ENCODE peak calls at places on chromosomes 1 and 21, in nine cellular contexts. One of them, this sample, is unnamed.

GRCh38 chr1:78370356-78370755 is 120.4 kb upstream of the PTGFR start:
- DNase-seq in psoas muscle: no peak
- DNase-seq in GM23248: peak; percentile 82
- DNase-seq in ovary: no peak
- DNase-seq in neuronal stem cell: no peak
- DNase-seq in lower lobe of right lung: no peak
- DNase-seq in effector memory CD4-positive, alpha-beta T cell: no peak
- DNase-seq in CD8-positive, alpha-beta T cell: no peak
- DNase-seq in DND-41: no peak
- DNase-seq in this sample: peak; percentile 18

GRCh38 chr1:155773221-155773620 is 83.8 kb downstream of the GON4L start:
- DNase-seq in DND-41: no peak
- DNase-seq in GM23248: no peak
- DNase-seq in neuronal stem cell: no peak
- DNase-seq in ovary: no peak
- DNase-seq in CD8-positive, alpha-beta T cell: no peak
- DNase-seq in lower lobe of right lung: no peak
- DNase-seq in psoas muscle: no peak
- DNase-seq in effector memory CD4-positive, alpha-beta T cell: no peak
- DNase-seq in this sample: no peak

GRCh38 chr21:19420607-19421006 is 1017.0 kb upstream of the TMPRSS15 start:
- DNase-seq in ovary: no peak
- DNase-seq in GM23248: no peak
- DNase-seq in effector memory CD4-positive, alpha-beta T cell: no peak
- DNase-seq in lower lobe of right lung: no peak
- DNase-seq in psoas muscle: no peak
- DNase-seq in DND-41: no peak
- DNase-seq in neuronal stem cell: no peak
- DNase-seq in CD8-positive, alpha-beta T cell: no peak
- DNase-seq in this sample: no peak

GRCh38 chr1:199422206-199422605 is 605.3 kb upstream of the NR5A2 start:
- DNase-seq in CD8-positive, alpha-beta T cell: no peak
- DNase-seq in psoas muscle: no peak
- DNase-seq in ovary: no peak
- DNase-seq in GM23248: peak; percentile 51
- DNase-seq in lower lobe of right lung: no peak
- DNase-seq in effector memory CD4-positive, alpha-beta T cell: no peak
- DNase-seq in DND-41: peak; percentile 30
- DNase-seq in neuronal stem cell: no peak
- DNase-seq in this sample: peak; percentile 46

GRCh38 chr1:62493656-62494055 is 56.8 kb downstream of the USP1 start:
- DNase-seq in ovary: no peak
- DNase-seq in CD8-positive, alpha-beta T cell: no peak
- DNase-seq in lower lobe of right lung: no peak
- DNase-seq in neuronal stem cell: no peak
- DNase-seq in DND-41: no peak
- DNase-seq in psoas muscle: no peak
- DNase-seq in GM23248: peak; percentile 42
- DNase-seq in effector memory CD4-positive, alpha-beta T cell: no peak
- DNase-seq in this sample: peak; percentile 18

GRCh38 chr21:37425684-37426083 is 59.1 kb downstream of the DYRK1A start:
- DNase-seq in ovary: no peak
- DNase-seq in lower lobe of right lung: no peak
- DNase-seq in neuronal stem cell: no peak
- DNase-seq in psoas muscle: no peak
- DNase-seq in DND-41: no peak
- DNase-seq in GM23248: no peak
- DNase-seq in CD8-positive, alpha-beta T cell: no peak
- DNase-seq in effector memory CD4-positive, alpha-beta T cell: no peak
- DNase-seq in this sample: no peak

GRCh38 chr1:245348626-245349025 is 193.8 kb downstream of the KIF26B start:
- DNase-seq in DND-41: no peak
- DNase-seq in effector memory CD4-positive, alpha-beta T cell: no peak
- DNase-seq in CD8-positive, alpha-beta T cell: no peak
- DNase-seq in GM23248: no peak
- DNase-seq in neuronal stem cell: no peak
- DNase-seq in ovary: no peak
- DNase-seq in psoas muscle: no peak
- DNase-seq in lower lobe of right lung: no peak
- DNase-seq in this sample: no peak

GRCh38 chr1:14881775-14882672 is 271.5 kb upstream of the TMEM51 start:
- DNase-seq in psoas muscle: no peak
- DNase-seq in GM23248: peak; percentile 22
- DNase-seq in ovary: no peak
- DNase-seq in neuronal stem cell: no peak
- DNase-seq in effector memory CD4-positive, alpha-beta T cell: no peak
- DNase-seq in DND-41: no peak
- DNase-seq in CD8-positive, alpha-beta T cell: no peak
- DNase-seq in lower lobe of right lung: no peak
- DNase-seq in this sample: no peak

GRCh38 chr1:208272311-208272710 is 28.1 kb upstream of the PLXNA2 start:
- DNase-seq in neuronal stem cell: no peak
- DNase-seq in psoas muscle: no peak
- DNase-seq in ovary: no peak
- DNase-seq in CD8-positive, alpha-beta T cell: no peak
- DNase-seq in GM23248: no peak
- DNase-seq in effector memory CD4-positive, alpha-beta T cell: no peak
- DNase-seq in DND-41: no peak
- DNase-seq in lower lobe of right lung: no peak
- DNase-seq in this sample: no peak

GRCh38 chr1:17272066-17272465 is 23.2 kb downstream of the PADI3 start:
- DNase-seq in lower lobe of right lung: no peak
- DNase-seq in neuronal stem cell: no peak
- DNase-seq in psoas muscle: no peak
- DNase-seq in ovary: no peak
- DNase-seq in DND-41: no peak
- DNase-seq in effector memory CD4-positive, alpha-beta T cell: no peak
- DNase-seq in CD8-positive, alpha-beta T cell: no peak
- DNase-seq in GM23248: no peak
- DNase-seq in this sample: no peak

GRCh38 chr21:46376231-46376628 is 52.3 kb downstream of the PCNT start:
- DNase-seq in DND-41: no peak
- DNase-seq in CD8-positive, alpha-beta T cell: no peak
- DNase-seq in GM23248: no peak
- DNase-seq in psoas muscle: peak; percentile 76
- DNase-seq in effector memory CD4-positive, alpha-beta T cell: no peak
- DNase-seq in neuronal stem cell: no peak
- DNase-seq in lower lobe of right lung: no peak
- DNase-seq in ovary: no peak
- DNase-seq in this sample: no peak

GRCh38 chr21:46377789-46378188 is 53.8 kb downstream of the PCNT start:
- DNase-seq in ovary: no peak
- DNase-seq in CD8-positive, alpha-beta T cell: no peak
- DNase-seq in lower lobe of right lung: no peak
- DNase-seq in effector memory CD4-positive, alpha-beta T cell: no peak
- DNase-seq in GM23248: no peak
- DNase-seq in psoas muscle: no peak
- DNase-seq in neuronal stem cell: no peak
- DNase-seq in DND-41: no peak
- DNase-seq in this sample: peak; percentile 36

GRCh38 chr21:46374761-46375389 is 50.9 kb downstream of the PCNT start:
- DNase-seq in CD8-positive, alpha-beta T cell: no peak
- DNase-seq in effector memory CD4-positive, alpha-beta T cell: no peak
- DNase-seq in ovary: no peak
- DNase-seq in lower lobe of right lung: no peak
- DNase-seq in psoas muscle: peak; percentile 85
- DNase-seq in DND-41: no peak
- DNase-seq in GM23248: no peak
- DNase-seq in neuronal stem cell: no peak
- DNase-seq in this sample: no peak

GRCh38 chr21:46375560-46376230 is 51.7 kb downstream of the PCNT start:
- DNase-seq in neuronal stem cell: no peak
- DNase-seq in GM23248: no peak
- DNase-seq in effector memory CD4-positive, alpha-beta T cell: no peak
- DNase-seq in DND-41: no peak
- DNase-seq in CD8-positive, alpha-beta T cell: no peak
- DNase-seq in ovary: no peak
- DNase-seq in psoas muscle: peak; percentile 93
- DNase-seq in lower lobe of right lung: no peak
- DNase-seq in this sample: no peak

GRCh38 chr21:46376856-46377453 is 53.0 kb downstream of the PCNT start:
- DNase-seq in ovary: no peak
- DNase-seq in CD8-positive, alpha-beta T cell: no peak
- DNase-seq in GM23248: no peak
- DNase-seq in psoas muscle: peak; percentile 60
- DNase-seq in DND-41: no peak
- DNase-seq in lower lobe of right lung: no peak
- DNase-seq in effector memory CD4-positive, alpha-beta T cell: no peak
- DNase-seq in neuronal stem cell: no peak
- DNase-seq in this sample: no peak
- H3K27ac ChIP-seq in ovary: no peak overlapping the region
- H3K27ac ChIP-seq in CD8-positive, alpha-beta T cell: no peak overlapping the region
- H3K27ac ChIP-seq in GM23248: no peak overlapping the region
- H3K27ac ChIP-seq in psoas muscle: peak overlapping the region; percentile 96
- H3K27ac ChIP-seq in DND-41: no peak overlapping the region
- H3K27ac ChIP-seq in lower lobe of right lung: no peak overlapping the region
- H3K27ac ChIP-seq in effector memory CD4-positive, alpha-beta T cell: no peak overlapping the region
- H3K27ac ChIP-seq in neuronal stem cell: no peak overlapping the region
- H3K27ac ChIP-seq in this sample: no peak overlapping the region

DNA sequence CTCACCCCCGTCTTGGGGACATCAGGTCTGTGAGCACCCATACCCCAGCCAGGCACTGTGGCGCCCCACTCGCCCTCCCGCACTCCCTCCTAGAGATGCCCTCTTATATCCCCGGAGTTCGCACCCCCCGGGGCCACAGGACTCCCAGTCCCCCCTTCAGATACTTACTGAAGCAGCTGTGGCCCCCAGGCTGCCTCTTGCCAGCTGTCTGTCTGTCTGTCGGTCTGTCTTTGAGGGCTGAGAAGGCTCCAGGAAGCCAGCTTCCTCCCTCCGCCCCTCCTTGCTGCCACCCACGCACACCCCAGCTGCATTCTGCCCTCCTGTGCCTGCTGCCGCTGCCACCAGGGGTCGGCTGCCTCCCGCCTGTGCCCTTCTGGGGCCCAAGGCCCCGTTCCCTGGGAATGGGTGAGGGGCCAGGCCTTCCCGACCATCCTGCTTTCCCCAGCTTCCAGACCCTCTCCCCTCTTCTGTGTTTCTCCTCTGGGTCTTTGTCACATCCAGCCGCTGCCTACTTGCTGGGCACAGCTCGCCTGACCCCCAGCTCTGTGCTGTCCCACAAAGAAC is at the start of gene PTPN7:
- DNase-seq in lower lobe of right lung: peak; percentile 74
- DNase-seq in DND-41: peak; percentile 95
- DNase-seq in GM23248: no peak
- DNase-seq in psoas muscle: no peak
- DNase-seq in neuronal stem cell: no peak
- DNase-seq in effector memory CD4-positive, alpha-beta T cell: peak; percentile 59
- DNase-seq in ovary: no peak
- DNase-seq in CD8-positive, alpha-beta T cell: peak; percentile 86
- DNase-seq in this sample: no peak
- H3K27ac ChIP-seq in lower lobe of right lung: peak within 1 kb of the TSS; percentile 76
- H3K27ac ChIP-seq in DND-41: peak within 1 kb of the TSS; percentile 98
- H3K27ac ChIP-seq in GM23248: no peak within 1 kb of the TSS
- H3K27ac ChIP-seq in psoas muscle: no peak within 1 kb of the TSS
- H3K27ac ChIP-seq in neuronal stem cell: no peak within 1 kb of the TSS
- H3K27ac ChIP-seq in effector memory CD4-positive, alpha-beta T cell: peak within 1 kb of the TSS; percentile 88
- H3K27ac ChIP-seq in ovary: peak within 1 kb of the TSS; percentile 11
- H3K27ac ChIP-seq in CD8-positive, alpha-beta T cell: peak within 1 kb of the TSS; percentile 78
- H3K27ac ChIP-seq in this sample: no peak within 1 kb of the TSS

GRCh38 chr1:207051615-207051943 is 571 bp upstream of the YOD1 start:
- DNase-seq in CD8-positive, alpha-beta T cell: no peak
- DNase-seq in DND-41: no peak
- DNase-seq in lower lobe of right lung: no peak
- DNase-seq in psoas muscle: no peak
- DNase-seq in GM23248: no peak
- DNase-seq in effector memory CD4-positive, alpha-beta T cell: no peak
- DNase-seq in ovary: no peak
- DNase-seq in neuronal stem cell: no peak
- DNase-seq in this sample: no peak
- H3K27ac ChIP-seq in CD8-positive, alpha-beta T cell: no peak overlapping the region
- H3K27ac ChIP-seq in DND-41: no peak overlapping the region
- H3K27ac ChIP-seq in lower lobe of right lung: peak overlapping the region; percentile 87
- H3K27ac ChIP-seq in psoas muscle: peak overlapping the region; percentile 84
- H3K27ac ChIP-seq in GM23248: peak overlapping the region; percentile 94
- H3K27ac ChIP-seq in effector memory CD4-positive, alpha-beta T cell: no peak overlapping the region
- H3K27ac ChIP-seq in ovary: no peak overlapping the region
- H3K27ac ChIP-seq in neuronal stem cell: no peak overlapping the region
- H3K27ac ChIP-seq in this sample: peak overlapping the region; percentile 98

GRCh38 chr1:10031461-10031860 is 1.3 kb upstream of the UBE4B start:
- DNase-seq in CD8-positive, alpha-beta T cell: no peak
- DNase-seq in neuronal stem cell: no peak
- DNase-seq in effector memory CD4-positive, alpha-beta T cell: no peak
- DNase-seq in GM23248: peak; percentile 68
- DNase-seq in ovary: no peak
- DNase-seq in DND-41: no peak
- DNase-seq in lower lobe of right lung: no peak
- DNase-seq in psoas muscle: no peak
- DNase-seq in this sample: peak; percentile 65
- H3K27ac ChIP-seq in CD8-positive, alpha-beta T cell: no peak overlapping the region
- H3K27ac ChIP-seq in neuronal stem cell: no peak overlapping the region
- H3K27ac ChIP-seq in effector memory CD4-positive, alpha-beta T cell: no peak overlapping the region
- H3K27ac ChIP-seq in GM23248: no peak overlapping the region
- H3K27ac ChIP-seq in ovary: no peak overlapping the region
- H3K27ac ChIP-seq in DND-41: no peak overlapping the region
- H3K27ac ChIP-seq in lower lobe of right lung: no peak overlapping the region
- H3K27ac ChIP-seq in psoas muscle: no peak overlapping the region
- H3K27ac ChIP-seq in this sample: no peak overlapping the region

GRCh38 chr1:85134583-85135455 is 66.0 kb downstream of the SYDE2 start:
- DNase-seq in lower lobe of right lung: peak; percentile 69
- DNase-seq in psoas muscle: no peak
- DNase-seq in ovary: no peak
- DNase-seq in DND-41: no peak
- DNase-seq in CD8-positive, alpha-beta T cell: no peak
- DNase-seq in effector memory CD4-positive, alpha-beta T cell: no peak
- DNase-seq in neuronal stem cell: no peak
- DNase-seq in GM23248: peak; percentile 75
- DNase-seq in this sample: peak; percentile 70
- H3K27ac ChIP-seq in lower lobe of right lung: peak overlapping the region; percentile 70
- H3K27ac ChIP-seq in psoas muscle: no peak overlapping the region
- H3K27ac ChIP-seq in ovary: no peak overlapping the region
- H3K27ac ChIP-seq in DND-41: no peak overlapping the region
- H3K27ac ChIP-seq in CD8-positive, alpha-beta T cell: no peak overlapping the region
- H3K27ac ChIP-seq in effector memory CD4-positive, alpha-beta T cell: no peak overlapping the region
- H3K27ac ChIP-seq in neuronal stem cell: no peak overlapping the region
- H3K27ac ChIP-seq in GM23248: peak overlapping the region; percentile 59
- H3K27ac ChIP-seq in this sample: no peak overlapping the region

GRCh38 chr1:162694911-162695310 is 62.6 kb downstream of the DDR2 start:
- DNase-seq in CD8-positive, alpha-beta T cell: no peak
- DNase-seq in effector memory CD4-positive, alpha-beta T cell: no peak
- DNase-seq in psoas muscle: no peak
- DNase-seq in lower lobe of right lung: no peak
- DNase-seq in neuronal stem cell: no peak
- DNase-seq in DND-41: no peak
- DNase-seq in ovary: no peak
- DNase-seq in GM23248: no peak
- DNase-seq in this sample: no peak
- H3K27ac ChIP-seq in CD8-positive, alpha-beta T cell: no peak overlapping the region
- H3K27ac ChIP-seq in effector memory CD4-positive, alpha-beta T cell: no peak overlapping the region
- H3K27ac ChIP-seq in psoas muscle: no peak overlapping the region
- H3K27ac ChIP-seq in lower lobe of right lung: no peak overlapping the region
- H3K27ac ChIP-seq in neuronal stem cell: no peak overlapping the region
- H3K27ac ChIP-seq in DND-41: no peak overlapping the region
- H3K27ac ChIP-seq in ovary: no peak overlapping the region
- H3K27ac ChIP-seq in GM23248: peak overlapping the region; percentile 6
- H3K27ac ChIP-seq in this sample: no peak overlapping the region

GRCh38 chr1:145991799-145992412 is 4.5 kb downstream of the TXNIP start:
- DNase-seq in effector memory CD4-positive, alpha-beta T cell: no peak
- DNase-seq in ovary: no peak
- DNase-seq in DND-41: no peak
- DNase-seq in GM23248: no peak
- DNase-seq in CD8-positive, alpha-beta T cell: no peak
- DNase-seq in neuronal stem cell: no peak
- DNase-seq in psoas muscle: peak; percentile 67
- DNase-seq in lower lobe of right lung: no peak
- DNase-seq in this sample: no peak
- H3K27ac ChIP-seq in effector memory CD4-positive, alpha-beta T cell: no peak overlapping the region
- H3K27ac ChIP-seq in ovary: no peak overlapping the region
- H3K27ac ChIP-seq in DND-41: no peak overlapping the region
- H3K27ac ChIP-seq in GM23248: peak overlapping the region; percentile 12
- H3K27ac ChIP-seq in CD8-positive, alpha-beta T cell: no peak overlapping the region
- H3K27ac ChIP-seq in neuronal stem cell: no peak overlapping the region
- H3K27ac ChIP-seq in psoas muscle: peak overlapping the region; percentile 98
- H3K27ac ChIP-seq in lower lobe of right lung: peak overlapping the region; percentile 96
- H3K27ac ChIP-seq in this sample: no peak overlapping the region